ENCODE peak calls at places on chromosomes 1 and 21, in four cellular contexts. D, T, G and R are unnamed samples.

GRCh38 chr1:175548774-175549173 is 194.6 kb downstream of the TNR start:
- DNase-seq in D (no peak), T (no peak), G (no peak), R (no peak)

GRCh38 chr1:211483896-211484612 is 7.9 kb downstream of the RD3 start:
- DNase-seq in D (peak; percentile 39), T (no peak), G (no peak), R (no peak)

GRCh38 chr1:35808376-35809155 is 750 bp downstream of the AGO4 start:
- DNase-seq in D (peak; percentile 91), T (peak; percentile 23), G (peak; percentile 11), R (no peak)

GRCh38 chr1:152967201-152967600 is 3.2 kb upstream of the SPRR4 start:
- DNase-seq in D (peak; percentile 54), T (no peak), G (no peak), R (no peak)

GRCh38 chr1:951364-951763 is 7.7 kb downstream of the NOC2L start:
- DNase-seq in D (no peak), T (no peak), G (no peak), R (no peak)

GRCh38 chr1:106266786-106267185 is 789.7 kb upstream of the PRMT6 start:
- DNase-seq in D (no peak), T (no peak), G (no peak), R (no peak)

GRCh38 chr1:41368384-41368783 is 7.2 kb downstream of the FOXO6 start:
- DNase-seq in D (no peak), T (no peak), G (no peak), R (no peak)

GRCh38 chr21:38848187-38848609 is 42.5 kb downstream of the ETS2 start:
- DNase-seq in D (no peak), T (no peak), G (no peak), R (no peak)

GRCh38 chr1:93665015-93665414 is 16.6 kb downstream of the BCAR3 start:
- DNase-seq in D (peak; percentile 21), T (peak; percentile 30), G (no peak), R (no peak)

GRCh38 chr1:52360595-52360968 is 5.4 kb downstream of the CC2D1B start:
- DNase-seq in D (no peak), T (no peak), G (no peak), R (no peak)

GRCh38 chr1:183414365-183414764 is 3.8 kb downstream of the NMNAT2 start:
- DNase-seq in D (no peak), T (no peak), G (no peak), R (no peak)

GRCh38 chr1:118791094-118791691 is 196.9 kb downstream of the TBX15 start:
- DNase-seq in D (no peak), T (no peak), G (no peak), R (no peak)

GRCh38 chr1:173509797-173510196 is 32.7 kb downstream of the PRDX6 start:
- DNase-seq in D (no peak), T (no peak), G (no peak), R (no peak)

GRCh38 chr1:179824265-179824664 is 53.3 kb downstream of the TOR1AIP2 start:
- DNase-seq in D (peak; percentile 73), T (no peak), G (no peak), R (no peak)

GRCh38 chr1:228363686-228364067 is 43.0 kb downstream of the TRIM11 start:
- DNase-seq in D (no peak), T (no peak), G (no peak), R (no peak)

GRCh38 chr1:8343464-8344001 is 25.6 kb downstream of the SLC45A1 start:
- DNase-seq in D (peak; percentile 94), T (peak; percentile 98), G (no peak), R (no peak)

GRCh38 chr21:43361127-43361492 is 65.8 kb downstream of the SIK1 start:
- DNase-seq in D (no peak), T (peak; percentile 55), G (no peak), R (no peak)

GRCh38 chr1:188769181-188769580 is 1708.5 kb downstream of the BRINP3 start:
- DNase-seq in D (no peak), T (no peak), G (no peak), R (no peak)

GRCh38 chr1:113786055-113786454 is 26.2 kb downstream of the RSBN1 start:
- DNase-seq in D (no peak), T (no peak), G (no peak), R (no peak)

GRCh38 chr1:167599839-167600581 is 30.0 kb upstream of the RCSD1 start:
- DNase-seq in D (peak; percentile 83), T (peak; percentile 48), G (no peak), R (no peak)